ENCODE peak calls at places on chromosomes 7 and 10, in ten cellular contexts. T is amniotic epithelial cell; L is stimulated activated CD8-positive, alpha-beta memory T cell treated with anti-CD3 and anti-CD28 coated beads, Interleukin-15, amount 100 ng/mL, for 24 hours; V is GM23248; H is activated CD4-positive, alpha-beta T cell treated with anti-CD3 and anti-CD28 coated beads for 36 hours; X is T1000; E is DMS153; M is NCI-H1694 treated with DMSO at 0.1 percent for 48 hours; U is GOT3; W is left cardiac atrium. C is an unnamed sample.

GRCh38 chr10:31999261-31999660 is 57.0 kb downstream of the KIF5B start:
- DNase-seq in T (peak; percentile 11), L (no peak), V (no peak), H (no peak), X (no peak), E (no peak), M (no peak), U (no peak), W (no peak), C (no peak)

GRCh38 chr10:93695720-93696119 is 6.7 kb downstream of the FRA10AC1 start:
- DNase-seq in T (no peak), L (no peak), V (no peak), H (no peak), X (no peak), E (no peak), M (peak; percentile 94), U (no peak), W (no peak), C (no peak)

GRCh38 chr7:29765392-29765979 is 40.8 kb upstream of the WIPF3 start:
- DNase-seq in T (no peak), L (no peak), V (no peak), H (no peak), X (no peak), E (no peak), M (no peak), U (no peak), W (no peak), C (no peak)

GRCh38 chr10:102335184-102335583 is 60.3 kb upstream of the NFKB2 start:
- DNase-seq in T (peak; percentile 38), L (no peak), V (peak; percentile 67), H (no peak), X (no peak), E (no peak), M (no peak), U (no peak), W (peak; percentile 38), C (no peak)

GRCh38 chr7:150897502-150898474 is 45.5 kb downstream of the AOC1 start:
- DNase-seq in T (no peak), L (no peak), V (no peak), H (peak; percentile 51), X (no peak), E (no peak), M (no peak), U (no peak), W (no peak), C (no peak)

GRCh38 chr7:77415822-77416620 is at the start of gene GSAP:
- DNase-seq in T (no peak), L (peak; percentile 15), V (peak; percentile 70), H (peak; percentile 62), X (no peak), E (peak; percentile 32), M (no peak), U (no peak), W (peak; percentile 58), C (peak; percentile 31)

GRCh38 chr10:28661035-28661434 is 16.3 kb upstream of the BAMBI start:
- DNase-seq in T (peak; percentile 91), L (no peak), V (peak; percentile 91), H (no peak), X (peak; percentile 35), E (no peak), M (no peak), U (no peak), W (peak; percentile 50), C (peak; percentile 50)

GRCh38 chr7:155369-156000 is 36.9 kb upstream of the FAM20C start:
- DNase-seq in T (peak; percentile 42), L (no peak), V (peak; percentile 44), H (no peak), X (no peak), E (no peak), M (no peak), U (no peak), W (no peak), C (no peak)

GRCh38 chr7:130888468-130888867 is 154.5 kb upstream of the KLF14 start:
- DNase-seq in T (no peak), L (no peak), V (no peak), H (peak; percentile 4), X (no peak), E (no peak), M (no peak), U (no peak), W (no peak), C (no peak)

GRCh38 chr7:86776136-86776535 is 132.4 kb downstream of the GRM3 start:
- DNase-seq in T (no peak), L (no peak), V (no peak), H (no peak), X (no peak), E (no peak), M (no peak), U (no peak), W (no peak), C (no peak)

GRCh38 chr7:153701678-153702077 is 350.5 kb upstream of the DPP6 start:
- DNase-seq in T (no peak), L (no peak), V (no peak), H (no peak), X (no peak), E (no peak), M (no peak), U (no peak), W (no peak), C (no peak)

GRCh38 chr10:51344371-51344770 is 270.1 kb downstream of the PRKG1 start:
- DNase-seq in T (peak; percentile 32), L (no peak), V (no peak), H (no peak), X (no peak), E (no peak), M (no peak), U (no peak), W (no peak), C (no peak)

GRCh38 chr7:44173911-44174693 is 15.1 kb downstream of the GCK start:
- DNase-seq in T (no peak), L (no peak), V (no peak), H (no peak), X (no peak), E (no peak), M (no peak), U (no peak), W (no peak), C (no peak)

GRCh38 chr10:62306663-62307062 is 38.0 kb upstream of the RTKN2 start:
- DNase-seq in T (no peak), L (no peak), V (no peak), H (peak; percentile 25), X (no peak), E (no peak), M (no peak), U (no peak), W (no peak), C (no peak)

GRCh38 chr10:4371691-4372295 is 454.2 kb upstream of the AKR1E2 start:
- DNase-seq in T (no peak), L (no peak), V (no peak), H (no peak), X (no peak), E (no peak), M (no peak), U (no peak), W (no peak), C (no peak)